ENCODE peak calls at places on chromosomes 4 and X, in eight cellular contexts. One of them, this sample, is unnamed.

GRCh38 chr4:183588169-183588675 is 70.8 kb downstream of the RWDD4 start:
- DNase-seq in GM06990: no peak
- DNase-seq in stomach: no peak
- DNase-seq in lower lobe of right lung: no peak
- DNase-seq in ascending aorta: no peak
- DNase-seq in brain microvascular endothelial cell: no peak
- DNase-seq in tibial artery: peak
- DNase-seq in coronary artery: no peak
- DNase-seq in this sample: peak

GRCh38 chr4:2077537-2078460 is 18.7 kb downstream of the NAT8L start:
- DNase-seq in GM06990: no peak
- DNase-seq in ascending aorta: no peak
- DNase-seq in coronary artery: peak
- DNase-seq in lower lobe of right lung: no peak
- DNase-seq in tibial artery: no peak
- DNase-seq in brain microvascular endothelial cell: no peak
- DNase-seq in stomach: no peak
- DNase-seq in this sample: no peak

GRCh38 chr4:125434136-125434535 is 119.4 kb downstream of the FAT4 start:
- DNase-seq in GM06990: no peak
- DNase-seq in ascending aorta: no peak
- DNase-seq in brain microvascular endothelial cell: no peak
- DNase-seq in stomach: no peak
- DNase-seq in tibial artery: no peak
- DNase-seq in coronary artery: no peak
- DNase-seq in lower lobe of right lung: no peak
- DNase-seq in this sample: no peak

GRCh38 chr4:140858897-140859296 is 102.7 kb upstream of the TBC1D9 start:
- DNase-seq in lower lobe of right lung: no peak
- DNase-seq in brain microvascular endothelial cell: peak
- DNase-seq in ascending aorta: no peak
- DNase-seq in tibial artery: no peak
- DNase-seq in stomach: no peak
- DNase-seq in coronary artery: no peak
- DNase-seq in GM06990: no peak
- DNase-seq in this sample: no peak

GRCh38 chr4:77110707-77111106 is 34.9 kb upstream of the CCNI start:
- DNase-seq in brain microvascular endothelial cell: no peak
- DNase-seq in lower lobe of right lung: no peak
- DNase-seq in ascending aorta: no peak
- DNase-seq in GM06990: no peak
- DNase-seq in tibial artery: no peak
- DNase-seq in stomach: no peak
- DNase-seq in coronary artery: no peak
- DNase-seq in this sample: no peak

GRCh38 chr4:94995684-94996394 is 238.1 kb downstream of the BMPR1B start:
- DNase-seq in brain microvascular endothelial cell: no peak
- DNase-seq in stomach: no peak
- DNase-seq in lower lobe of right lung: no peak
- DNase-seq in coronary artery: no peak
- DNase-seq in tibial artery: no peak
- DNase-seq in ascending aorta: peak
- DNase-seq in GM06990: no peak
- DNase-seq in this sample: no peak

GRCh38 chr4:183337833-183338232 is 15.6 kb upstream of the CLDN24 start:
- DNase-seq in ascending aorta: peak
- DNase-seq in stomach: peak
- DNase-seq in GM06990: no peak
- DNase-seq in coronary artery: peak
- DNase-seq in lower lobe of right lung: no peak
- DNase-seq in brain microvascular endothelial cell: no peak
- DNase-seq in tibial artery: no peak
- DNase-seq in this sample: peak

GRCh38 chr4:76740192-76740591 is 157.8 kb downstream of the SOWAHB start:
- DNase-seq in lower lobe of right lung: peak
- DNase-seq in GM06990: no peak
- DNase-seq in stomach: no peak
- DNase-seq in tibial artery: no peak
- DNase-seq in brain microvascular endothelial cell: no peak
- DNase-seq in ascending aorta: no peak
- DNase-seq in coronary artery: no peak
- DNase-seq in this sample: no peak

GRCh38 chrX:64097891-64098290 is 107.6 kb downstream of the AMER1 start:
- DNase-seq in ascending aorta: no peak
- DNase-seq in lower lobe of right lung: no peak
- DNase-seq in stomach: no peak
- DNase-seq in tibial artery: no peak
- DNase-seq in coronary artery: no peak
- DNase-seq in GM06990: no peak
- DNase-seq in brain microvascular endothelial cell: no peak
- DNase-seq in this sample: no peak

GRCh38 chr4:39390603-39391002 is 16.1 kb upstream of the KLB start:
- DNase-seq in lower lobe of right lung: no peak
- DNase-seq in GM06990: no peak
- DNase-seq in ascending aorta: no peak
- DNase-seq in stomach: no peak
- DNase-seq in coronary artery: no peak
- DNase-seq in tibial artery: no peak
- DNase-seq in brain microvascular endothelial cell: no peak
- DNase-seq in this sample: no peak

GRCh38 chrX:43025806-43026205 is 247.8 kb upstream of the PPP1R2C start:
- DNase-seq in GM06990: no peak
- DNase-seq in lower lobe of right lung: no peak
- DNase-seq in tibial artery: no peak
- DNase-seq in ascending aorta: no peak
- DNase-seq in stomach: no peak
- DNase-seq in brain microvascular endothelial cell: no peak
- DNase-seq in coronary artery: no peak
- DNase-seq in this sample: no peak

GRCh38 chr4:124111922-124112321 is 600.6 kb downstream of the ANKRD50 start:
- DNase-seq in GM06990: no peak
- DNase-seq in brain microvascular endothelial cell: peak
- DNase-seq in lower lobe of right lung: no peak
- DNase-seq in stomach: no peak
- DNase-seq in coronary artery: no peak
- DNase-seq in tibial artery: no peak
- DNase-seq in ascending aorta: no peak
- DNase-seq in this sample: no peak

GRCh38 chrX:110671068-110671803 is 124.4 kb downstream of the CHRDL1 start:
- DNase-seq in lower lobe of right lung: no peak
- DNase-seq in tibial artery: no peak
- DNase-seq in brain microvascular endothelial cell: no peak
- DNase-seq in GM06990: no peak
- DNase-seq in ascending aorta: no peak
- DNase-seq in stomach: no peak
- DNase-seq in coronary artery: no peak
- DNase-seq in this sample: no peak

GRCh38 chrX:119734897-119735339 is 23.5 kb upstream of the SOWAHD start:
- DNase-seq in ascending aorta: no peak
- DNase-seq in stomach: peak
- DNase-seq in brain microvascular endothelial cell: no peak
- DNase-seq in coronary artery: no peak
- DNase-seq in tibial artery: peak
- DNase-seq in lower lobe of right lung: peak
- DNase-seq in GM06990: no peak
- DNase-seq in this sample: no peak

GRCh38 chr4:92307886-92308285 is 4.1 kb downstream of the GRID2 start:
- DNase-seq in tibial artery: no peak
- DNase-seq in ascending aorta: no peak
- DNase-seq in lower lobe of right lung: no peak
- DNase-seq in coronary artery: no peak
- DNase-seq in brain microvascular endothelial cell: no peak
- DNase-seq in stomach: no peak
- DNase-seq in GM06990: no peak
- DNase-seq in this sample: no peak

GRCh38 chr4:74953647-74954046 is 20.7 kb downstream of the PARM1 start:
- DNase-seq in ascending aorta: no peak
- DNase-seq in coronary artery: no peak
- DNase-seq in GM06990: no peak
- DNase-seq in lower lobe of right lung: no peak
- DNase-seq in stomach: no peak
- DNase-seq in brain microvascular endothelial cell: no peak
- DNase-seq in tibial artery: no peak
- DNase-seq in this sample: no peak

GRCh38 chr4:24559889-24560288 is 24.5 kb downstream of the DHX15 start:
- DNase-seq in brain microvascular endothelial cell: no peak
- DNase-seq in stomach: no peak
- DNase-seq in GM06990: no peak
- DNase-seq in coronary artery: no peak
- DNase-seq in tibial artery: no peak
- DNase-seq in lower lobe of right lung: no peak
- DNase-seq in ascending aorta: no peak
- DNase-seq in this sample: no peak

GRCh38 chr4:52713456-52713937 is 37.7 kb downstream of the ERVMER34-1 start:
- DNase-seq in ascending aorta: no peak
- DNase-seq in stomach: no peak
- DNase-seq in lower lobe of right lung: no peak
- DNase-seq in brain microvascular endothelial cell: no peak
- DNase-seq in GM06990: no peak
- DNase-seq in tibial artery: no peak
- DNase-seq in coronary artery: no peak
- DNase-seq in this sample: no peak

GRCh38 chr4:1870578-1871443 is at the start of gene NSD2:
- DNase-seq in lower lobe of right lung: peak
- DNase-seq in ascending aorta: peak
- DNase-seq in tibial artery: peak
- DNase-seq in brain microvascular endothelial cell: peak
- DNase-seq in stomach: peak
- DNase-seq in GM06990: peak
- DNase-seq in coronary artery: peak
- DNase-seq in this sample: peak

GRCh38 chr4:17336524-17336941 is 175.4 kb downstream of the QDPR start:
- DNase-seq in tibial artery: no peak
- DNase-seq in ascending aorta: no peak
- DNase-seq in lower lobe of right lung: no peak
- DNase-seq in stomach: no peak
- DNase-seq in brain microvascular endothelial cell: no peak
- DNase-seq in GM06990: peak
- DNase-seq in coronary artery: no peak
- DNase-seq in this sample: peak
- H3K4me3 ChIP-seq in tibial artery: no peak
- H3K4me3 ChIP-seq in ascending aorta: no peak
- H3K4me3 ChIP-seq in lower lobe of right lung: no peak
- H3K4me3 ChIP-seq in stomach: no peak
- H3K4me3 ChIP-seq in brain microvascular endothelial cell: no peak
- H3K4me3 ChIP-seq in GM06990: no peak
- H3K4me3 ChIP-seq in coronary artery: no peak
- H3K4me3 ChIP-seq in this sample: no peak

GRCh38 chr4:138558886-138559285 is 316.7 kb upstream of the SLC7A11 start:
- DNase-seq in ascending aorta: no peak
- DNase-seq in tibial artery: no peak
- DNase-seq in GM06990: no peak
- DNase-seq in stomach: no peak
- DNase-seq in brain microvascular endothelial cell: no peak
- DNase-seq in lower lobe of right lung: no peak
- DNase-seq in coronary artery: no peak
- DNase-seq in this sample: no peak

GRCh38 chr4:138560448-138560847 is 318.3 kb upstream of the SLC7A11 start:
- DNase-seq in tibial artery: no peak
- DNase-seq in GM06990: peak
- DNase-seq in coronary artery: no peak
- DNase-seq in lower lobe of right lung: no peak
- DNase-seq in ascending aorta: no peak
- DNase-seq in brain microvascular endothelial cell: no peak
- DNase-seq in stomach: no peak
- DNase-seq in this sample: no peak

GRCh38 chr4:138555107-138555506 is 313.0 kb upstream of the SLC7A11 start:
- DNase-seq in stomach: no peak
- DNase-seq in coronary artery: no peak
- DNase-seq in lower lobe of right lung: no peak
- DNase-seq in tibial artery: no peak
- DNase-seq in GM06990: no peak
- DNase-seq in brain microvascular endothelial cell: no peak
- DNase-seq in ascending aorta: no peak
- DNase-seq in this sample: no peak

GRCh38 chr4:138553001-138553845 is 311.1 kb upstream of the SLC7A11 start:
- DNase-seq in ascending aorta: no peak
- DNase-seq in brain microvascular endothelial cell: no peak
- DNase-seq in stomach: no peak
- DNase-seq in lower lobe of right lung: no peak
- DNase-seq in tibial artery: no peak
- DNase-seq in coronary artery: no peak
- DNase-seq in GM06990: no peak
- DNase-seq in this sample: no peak

DNA sequence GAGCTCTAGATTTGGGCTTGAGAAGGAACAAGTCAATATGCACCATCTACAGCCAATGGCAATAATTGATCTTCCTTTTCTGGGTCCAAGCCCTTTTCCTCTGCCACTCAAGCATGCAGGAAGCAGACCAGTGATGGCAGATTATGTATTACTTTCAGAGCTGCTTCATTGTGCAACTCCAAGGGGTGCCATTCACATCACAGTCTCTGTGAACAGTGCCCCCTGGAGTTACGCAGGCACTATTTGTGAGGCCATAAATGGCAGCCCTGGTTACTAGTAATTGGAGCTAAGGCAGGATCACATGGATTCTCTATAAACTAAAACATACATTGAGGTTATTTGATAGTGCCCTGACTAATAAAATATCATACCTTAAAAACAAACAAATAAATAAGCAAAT is 313.4 kb upstream of the SLC7A11 start:
- DNase-seq in coronary artery: no peak
- DNase-seq in stomach: no peak
- DNase-seq in GM06990: no peak
- DNase-seq in lower lobe of right lung: no peak
- DNase-seq in ascending aorta: no peak
- DNase-seq in tibial artery: no peak
- DNase-seq in brain microvascular endothelial cell: no peak
- DNase-seq in this sample: no peak
- TF ChIP-seq CTCF in coronary artery: no peak
- TF ChIP-seq CTCF in stomach: no peak
- TF ChIP-seq CTCF in GM06990: peak
- TF ChIP-seq CTCF in lower lobe of right lung: no peak
- TF ChIP-seq CTCF in ascending aorta: no peak
- TF ChIP-seq CTCF in tibial artery: no peak
- TF ChIP-seq CTCF in brain microvascular endothelial cell: peak
- TF ChIP-seq CTCF in this sample: no peak

DNA sequence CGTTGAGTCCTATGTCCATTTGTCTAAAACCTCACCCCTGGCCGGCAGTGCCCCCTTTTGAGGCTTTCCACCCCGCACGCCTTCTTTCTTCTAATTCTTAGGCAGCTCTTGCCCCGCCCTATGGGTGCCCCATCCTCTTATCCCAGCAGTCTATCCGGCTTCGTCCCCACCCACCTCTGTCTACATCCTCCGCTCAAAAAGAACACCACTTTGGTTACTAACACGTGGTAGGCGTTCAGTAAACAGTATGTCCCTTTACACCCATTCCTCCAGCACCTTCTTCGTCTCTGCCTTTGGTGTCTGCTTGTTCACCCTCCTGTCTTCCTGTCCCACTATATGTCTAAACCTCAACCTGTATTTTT is 39.2 kb downstream of the STARD8 start:
- DNase-seq in stomach: no peak
- DNase-seq in tibial artery: no peak
- DNase-seq in ascending aorta: no peak
- DNase-seq in coronary artery: no peak
- DNase-seq in lower lobe of right lung: peak
- DNase-seq in brain microvascular endothelial cell: no peak
- DNase-seq in GM06990: no peak
- DNase-seq in this sample: peak
- H3K4me3 ChIP-seq in stomach: peak
- H3K4me3 ChIP-seq in tibial artery: peak
- H3K4me3 ChIP-seq in ascending aorta: no peak
- H3K4me3 ChIP-seq in coronary artery: peak
- H3K4me3 ChIP-seq in lower lobe of right lung: peak
- H3K4me3 ChIP-seq in brain microvascular endothelial cell: peak
- H3K4me3 ChIP-seq in GM06990: no peak
- H3K4me3 ChIP-seq in this sample: no peak

GRCh38 chrX:137926090-137926489 is 360.2 kb downstream of the ZIC3 start:
- DNase-seq in ascending aorta: no peak
- DNase-seq in GM06990: no peak
- DNase-seq in brain microvascular endothelial cell: no peak
- DNase-seq in stomach: no peak
- DNase-seq in tibial artery: no peak
- DNase-seq in coronary artery: no peak
- DNase-seq in lower lobe of right lung: no peak
- DNase-seq in this sample: no peak
- TF ChIP-seq CTCF in ascending aorta: no peak
- TF ChIP-seq CTCF in GM06990: peak
- TF ChIP-seq CTCF in brain microvascular endothelial cell: no peak
- TF ChIP-seq CTCF in stomach: peak
- TF ChIP-seq CTCF in tibial artery: no peak
- TF ChIP-seq CTCF in coronary artery: no peak
- TF ChIP-seq CTCF in lower lobe of right lung: no peak
- TF ChIP-seq CTCF in this sample: no peak